ENCODE peak calls at places on chromosomes 13 and 19, in nine cellular contexts. One of them, this sample, is unnamed. For H3K9me2, the result is how much of the 10 kb centered on the place peaks cover.

GRCh38 chr19:38266981-38267597 is 2.7 kb downstream of the SPINT2 start:
- DNase-seq in hepatocyte: peak
- DNase-seq in GM23338: no peak
- DNase-seq in PC-3: peak
- DNase-seq in PC-9: peak
- DNase-seq in OCI-LY7: no peak
- DNase-seq in HCT116: peak
- DNase-seq in Karpas-422: no peak
- DNase-seq in SK-N-SH: no peak
- DNase-seq in this sample: peak

GRCh38 chr19:17448190-17448967 is at the start of gene TMEM221:
- DNase-seq in hepatocyte: peak
- DNase-seq in GM23338: peak
- DNase-seq in PC-3: peak
- DNase-seq in PC-9: no peak
- DNase-seq in OCI-LY7: peak
- DNase-seq in HCT116: no peak
- DNase-seq in Karpas-422: peak
- DNase-seq in SK-N-SH: peak
- DNase-seq in this sample: peak

GRCh38 chr13:113616991-113617749 is 32.6 kb downstream of the TFDP1 start:
- DNase-seq in hepatocyte: peak
- DNase-seq in GM23338: peak
- DNase-seq in PC-3: no peak
- DNase-seq in PC-9: no peak
- DNase-seq in OCI-LY7: no peak
- DNase-seq in HCT116: no peak
- DNase-seq in Karpas-422: no peak
- DNase-seq in SK-N-SH: no peak
- DNase-seq in this sample: no peak

GRCh38 chr19:46944918-46945628 is 74.6 kb upstream of the NPAS1 start:
- DNase-seq in hepatocyte: peak
- DNase-seq in GM23338: peak
- DNase-seq in PC-3: no peak
- DNase-seq in PC-9: no peak
- DNase-seq in OCI-LY7: no peak
- DNase-seq in HCT116: no peak
- DNase-seq in Karpas-422: no peak
- DNase-seq in SK-N-SH: peak
- DNase-seq in this sample: peak

GRCh38 chr19:33311326-33311682 is 9.0 kb upstream of the CEBPA start:
- DNase-seq in hepatocyte: no peak
- DNase-seq in GM23338: no peak
- DNase-seq in PC-3: peak
- DNase-seq in PC-9: no peak
- DNase-seq in OCI-LY7: no peak
- DNase-seq in HCT116: no peak
- DNase-seq in Karpas-422: peak
- DNase-seq in SK-N-SH: no peak
- DNase-seq in this sample: no peak

GRCh38 chr19:4879041-4879440 is 11.6 kb upstream of the PLIN3 start:
- DNase-seq in hepatocyte: no peak
- DNase-seq in GM23338: no peak
- DNase-seq in PC-3: no peak
- DNase-seq in PC-9: peak
- DNase-seq in OCI-LY7: no peak
- DNase-seq in HCT116: no peak
- DNase-seq in Karpas-422: no peak
- DNase-seq in SK-N-SH: no peak
- DNase-seq in this sample: no peak

GRCh38 chr13:52848455-52849190 is at the start of gene PCDH8:
- DNase-seq in hepatocyte: peak
- DNase-seq in GM23338: peak
- DNase-seq in PC-3: no peak
- DNase-seq in PC-9: no peak
- DNase-seq in OCI-LY7: no peak
- DNase-seq in HCT116: no peak
- DNase-seq in Karpas-422: no peak
- DNase-seq in SK-N-SH: peak
- DNase-seq in this sample: peak

GRCh38 chr13:27353166-27353583 is 71.2 kb upstream of the GTF3A start:
- DNase-seq in hepatocyte: peak
- DNase-seq in GM23338: no peak
- DNase-seq in PC-3: peak
- DNase-seq in PC-9: peak
- DNase-seq in OCI-LY7: peak
- DNase-seq in HCT116: no peak
- DNase-seq in Karpas-422: no peak
- DNase-seq in SK-N-SH: no peak
- DNase-seq in this sample: peak

GRCh38 chr19:13215572-13216380 is 65.6 kb downstream of the IER2 start:
- DNase-seq in hepatocyte: peak
- DNase-seq in GM23338: no peak
- DNase-seq in PC-3: peak
- DNase-seq in PC-9: no peak
- DNase-seq in OCI-LY7: no peak
- DNase-seq in HCT116: no peak
- DNase-seq in Karpas-422: peak
- DNase-seq in SK-N-SH: no peak
- DNase-seq in this sample: peak

GRCh38 chr13:51637852-51638496 is 53.7 kb downstream of the WDFY2 start:
- DNase-seq in hepatocyte: no peak
- DNase-seq in GM23338: no peak
- DNase-seq in PC-3: no peak
- DNase-seq in PC-9: no peak
- DNase-seq in OCI-LY7: no peak
- DNase-seq in HCT116: no peak
- DNase-seq in Karpas-422: no peak
- DNase-seq in SK-N-SH: no peak
- DNase-seq in this sample: no peak
- H3K9me2 ChIP-seq in hepatocyte: under half
- H3K9me2 ChIP-seq in GM23338: under half
- H3K9me2 ChIP-seq in PC-3: under half
- H3K9me2 ChIP-seq in PC-9: under half
- H3K9me2 ChIP-seq in OCI-LY7: under half
- H3K9me2 ChIP-seq in HCT116: under half
- H3K9me2 ChIP-seq in Karpas-422: under half
- H3K9me2 ChIP-seq in SK-N-SH: under half
- H3K9me2 ChIP-seq in this sample: under half

GRCh38 chr13:51067376-51068125 is 43.5 kb downstream of the C13orf42 start:
- DNase-seq in hepatocyte: no peak
- DNase-seq in GM23338: no peak
- DNase-seq in PC-3: no peak
- DNase-seq in PC-9: no peak
- DNase-seq in OCI-LY7: no peak
- DNase-seq in HCT116: no peak
- DNase-seq in Karpas-422: no peak
- DNase-seq in SK-N-SH: no peak
- DNase-seq in this sample: no peak
- H3K9me2 ChIP-seq in hepatocyte: under half
- H3K9me2 ChIP-seq in GM23338: under half
- H3K9me2 ChIP-seq in PC-3: under half
- H3K9me2 ChIP-seq in PC-9: under half
- H3K9me2 ChIP-seq in OCI-LY7: under half
- H3K9me2 ChIP-seq in HCT116: under half
- H3K9me2 ChIP-seq in Karpas-422: under half
- H3K9me2 ChIP-seq in SK-N-SH: under half
- H3K9me2 ChIP-seq in this sample: under half

DNA sequence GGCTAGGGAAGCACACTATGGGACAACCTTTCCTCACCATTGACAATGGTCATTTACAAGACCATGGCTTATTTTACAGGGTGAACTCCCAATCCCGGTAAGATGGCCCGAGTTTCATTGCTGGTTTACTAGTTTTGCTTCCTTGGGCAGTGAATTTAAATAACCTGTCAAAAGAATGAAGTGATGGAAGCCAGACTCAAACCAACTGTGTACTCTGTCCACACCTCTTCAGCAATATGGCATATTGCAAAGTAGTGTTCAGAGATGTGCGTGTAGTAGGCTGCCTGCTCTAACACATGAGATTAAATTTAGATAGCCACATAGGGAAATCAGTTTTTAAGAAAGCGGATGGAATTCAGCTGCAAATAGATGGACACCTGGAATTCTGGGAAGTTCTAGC is 58.4 kb upstream of the USPL1 start:
- DNase-seq in hepatocyte: no peak
- DNase-seq in GM23338: no peak
- DNase-seq in PC-3: no peak
- DNase-seq in PC-9: no peak
- DNase-seq in OCI-LY7: no peak
- DNase-seq in HCT116: no peak
- DNase-seq in Karpas-422: no peak
- DNase-seq in SK-N-SH: no peak
- DNase-seq in this sample: no peak
- H3K9me2 ChIP-seq in hepatocyte: under half
- H3K9me2 ChIP-seq in GM23338: under half
- H3K9me2 ChIP-seq in PC-3: under half
- H3K9me2 ChIP-seq in PC-9: under half
- H3K9me2 ChIP-seq in OCI-LY7: under half
- H3K9me2 ChIP-seq in HCT116: under half
- H3K9me2 ChIP-seq in Karpas-422: under half
- H3K9me2 ChIP-seq in SK-N-SH: under half
- H3K9me2 ChIP-seq in this sample: under half

GRCh38 chr13:49456156-49456555 is 12.1 kb downstream of the SETDB2 start:
- DNase-seq in hepatocyte: no peak
- DNase-seq in GM23338: no peak
- DNase-seq in PC-3: no peak
- DNase-seq in PC-9: no peak
- DNase-seq in OCI-LY7: no peak
- DNase-seq in HCT116: no peak
- DNase-seq in Karpas-422: no peak
- DNase-seq in SK-N-SH: no peak
- DNase-seq in this sample: no peak
- H3K9me2 ChIP-seq in hepatocyte: under half
- H3K9me2 ChIP-seq in GM23338: under half
- H3K9me2 ChIP-seq in PC-3: under half
- H3K9me2 ChIP-seq in PC-9: under half
- H3K9me2 ChIP-seq in OCI-LY7: under half
- H3K9me2 ChIP-seq in HCT116: under half
- H3K9me2 ChIP-seq in Karpas-422: under half
- H3K9me2 ChIP-seq in SK-N-SH: under half
- H3K9me2 ChIP-seq in this sample: under half

This sample was measured in GM23248.